ENCODE peak calls at places on chromosomes 6 and 20, in nine cellular contexts. I, Z, P, F, U, G, R, J and X are unnamed samples. For H3K9me3 and H3K27me3, the result is how much of the 10 kb centered on the place peaks cover.

GRCh38 chr20:4740774-4741431 is 19.2 kb downstream of the PRND start:
- DNase-seq in I (peak), Z (peak), P (peak), F (no peak), U (no peak), G (no peak), R (peak), J (peak), X (no peak)

GRCh38 chr6:47241742-47242482 is 67.8 kb downstream of the TNFRSF21 start:
- DNase-seq in I (no peak), Z (no peak), P (no peak), F (no peak), U (no peak), G (no peak), R (no peak), J (peak), X (no peak)

GRCh38 chr6:107154131-107154906 is 39.0 kb upstream of the BEND3 start:
- DNase-seq in I (peak), Z (no peak), P (no peak), F (no peak), U (no peak), G (no peak), R (peak), J (no peak), X (no peak)

GRCh38 chr6:142940487-142940886 is 4.5 kb downstream of the HIVEP2 start:
- DNase-seq in I (no peak), Z (no peak), P (no peak), F (no peak), U (no peak), G (no peak), R (no peak), J (peak), X (no peak)

GRCh38 chr6:135675862-135676261 is 175.6 kb upstream of the PDE7B start:
- DNase-seq in I (no peak), Z (no peak), P (peak), F (no peak), U (no peak), G (no peak), R (peak), J (peak), X (no peak)

GRCh38 chr6:109475625-109476024 is 7.4 kb downstream of the ZBTB24 start:
- DNase-seq in I (no peak), Z (no peak), P (no peak), F (no peak), U (no peak), G (no peak), R (no peak), J (no peak), X (no peak)

GRCh38 chr6:70520575-70520974 is 46.2 kb upstream of the SDHAF4 start:
- DNase-seq in I (no peak), Z (no peak), P (no peak), F (no peak), U (no peak), G (no peak), R (no peak), J (peak), X (no peak)

GRCh38 chr6:134491473-134491872 is 173.6 kb upstream of the SGK1 start:
- DNase-seq in I (no peak), Z (no peak), P (no peak), F (no peak), U (no peak), G (no peak), R (no peak), J (peak), X (no peak)

GRCh38 chr6:139253656-139254055 is 38.1 kb downstream of the TXLNB start:
- DNase-seq in I (no peak), Z (no peak), P (no peak), F (no peak), U (no peak), G (no peak), R (no peak), J (peak), X (no peak)

GRCh38 chr20:46640536-46641311 is 10.5 kb downstream of the SLC13A3 start:
- DNase-seq in I (no peak), Z (no peak), P (no peak), F (no peak), U (no peak), G (no peak), R (no peak), J (no peak), X (no peak)

GRCh38 chr6:14313220-14313619 is 195.6 kb downstream of the CD83 start:
- DNase-seq in I (no peak), Z (no peak), P (no peak), F (no peak), U (no peak), G (no peak), R (no peak), J (no peak), X (no peak)

GRCh38 chr6:150704447-150705192 is 104.9 kb downstream of the PLEKHG1 start:
- DNase-seq in I (no peak), Z (no peak), P (no peak), F (no peak), U (no peak), G (no peak), R (no peak), J (no peak), X (no peak)

GRCh38 chr20:47392015-47392720 is 35.7 kb upstream of the ZMYND8 start:
- DNase-seq in I (no peak), Z (no peak), P (peak), F (no peak), U (no peak), G (no peak), R (no peak), J (peak), X (peak)

GRCh38 chr20:53215166-53215565 is 243.0 kb downstream of the TSHZ2 start:
- DNase-seq in I (no peak), Z (no peak), P (no peak), F (no peak), U (no peak), G (no peak), R (no peak), J (no peak), X (no peak)

GRCh38 chr6:63340351-63340750 is 20.6 kb upstream of the LGSN start:
- DNase-seq in I (no peak), Z (no peak), P (no peak), F (no peak), U (no peak), G (no peak), R (no peak), J (no peak), X (no peak)

GRCh38 chr6:43060034-43060754 is 763 bp downstream of the KLC4 start:
- DNase-seq in I (peak), Z (no peak), P (no peak), F (no peak), U (no peak), G (no peak), R (no peak), J (peak), X (no peak)

GRCh38 chr20:57666106-57666833 is 43.5 kb downstream of the PMEPA1 start:
- DNase-seq in I (no peak), Z (peak), P (no peak), F (peak), U (peak), G (no peak), R (no peak), J (no peak), X (no peak)

GRCh38 chr20:13186043-13186774 is 34.9 kb upstream of the ISM1 start:
- DNase-seq in I (no peak), Z (no peak), P (no peak), F (no peak), U (no peak), G (no peak), R (no peak), J (no peak), X (no peak)

GRCh38 chr6:47852727-47853126 is 70.9 kb downstream of the OPN5 start:
- DNase-seq in I (no peak), Z (no peak), P (no peak), F (no peak), U (no peak), G (no peak), R (no peak), J (no peak), X (no peak)

GRCh38 chr20:4067600-4068261 is 52.4 kb upstream of the RNF24 start:
- DNase-seq in I (no peak), Z (no peak), P (no peak), F (no peak), U (no peak), G (no peak), R (peak), J (peak), X (no peak)

GRCh38 chr20:52103911-52104545 is 87.6 kb downstream of the ZFP64 start:
- DNase-seq in I (no peak), Z (peak), P (no peak), F (no peak), U (no peak), G (no peak), R (peak), J (peak), X (no peak)

GRCh38 chr20:52104546-52105044 is 87.0 kb downstream of the ZFP64 start:
- DNase-seq in I (no peak), Z (no peak), P (no peak), F (no peak), U (no peak), G (no peak), R (peak), J (peak), X (no peak)

GRCh38 chr20:52103469-52103910 is 88.1 kb downstream of the ZFP64 start:
- DNase-seq in I (no peak), Z (no peak), P (no peak), F (no peak), U (no peak), G (no peak), R (peak), J (peak), X (no peak)

GRCh38 chr20:52105573-52106422 is 85.8 kb downstream of the ZFP64 start:
- DNase-seq in I (no peak), Z (no peak), P (no peak), F (no peak), U (no peak), G (peak), R (peak), J (peak), X (no peak)

DNA sequence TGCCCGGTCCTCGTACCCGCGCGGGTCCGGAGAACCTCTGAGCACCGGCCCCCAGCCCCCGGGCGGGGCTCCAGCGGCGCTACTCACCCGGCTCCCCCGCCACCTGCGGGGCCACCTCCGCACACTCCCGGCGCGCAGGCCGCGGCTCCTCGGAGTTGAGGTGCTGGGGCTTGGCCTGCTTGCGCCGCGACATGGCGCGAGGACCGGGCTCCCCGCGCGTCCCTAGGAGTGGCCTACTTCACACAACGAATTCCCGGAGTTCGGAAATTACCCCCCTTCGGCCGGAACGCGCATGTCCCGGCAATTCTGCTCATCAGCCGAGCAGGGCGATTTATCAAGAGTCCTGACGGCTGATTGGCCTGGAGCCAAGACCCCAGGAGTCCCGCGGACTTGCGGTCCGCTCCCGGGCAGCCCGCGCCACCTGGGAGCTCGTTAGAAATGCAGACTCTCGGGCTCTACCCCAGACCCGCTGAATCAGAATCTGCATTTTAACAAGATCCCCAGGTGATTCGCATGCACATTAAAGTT is 86.5 kb downstream of the ZFP64 start:
- DNase-seq in I (peak), Z (no peak), P (no peak), F (no peak), U (no peak), G (no peak), R (peak), J (peak), X (no peak)
- H3K4me3 ChIP-seq in I (no peak), Z (peak), P (no peak), F (peak), U (peak), G (peak), R (peak), J (peak), X (peak)

DNA sequence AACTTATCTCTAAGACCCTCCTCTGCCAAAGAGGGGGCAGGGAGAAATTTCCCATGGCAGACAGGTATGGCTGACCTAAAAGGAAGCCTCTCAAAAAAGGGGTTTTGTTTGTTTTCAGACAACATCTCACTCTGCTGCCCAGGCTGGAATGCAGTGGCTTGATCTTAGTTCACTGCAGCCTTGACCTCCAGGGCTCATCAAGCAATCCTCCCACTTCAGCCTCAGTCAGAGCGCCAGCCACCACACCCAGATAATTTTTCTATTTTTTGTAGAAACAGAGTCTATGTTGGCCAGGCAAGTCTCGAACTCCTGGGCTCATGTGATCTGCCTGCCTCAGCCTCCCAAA is 3.8 kb downstream of the EZR start:
- DNase-seq in I (no peak), Z (no peak), P (no peak), F (no peak), U (no peak), G (no peak), R (peak), J (no peak), X (no peak)
- H3K9me3 ChIP-seq in I (under half), Z (under half), P (under half), F (under half), U (under half), G (under half), R (under half), J (under half), X (under half)

GRCh38 chr6:30463242-30463641 is 26.1 kb upstream of the HLA-E start:
- DNase-seq in I (no peak), Z (no peak), P (no peak), F (no peak), U (no peak), G (no peak), R (no peak), J (no peak), X (no peak)

GRCh38 chr6:30461055-30461454 is 28.3 kb upstream of the HLA-E start:
- DNase-seq in I (no peak), Z (no peak), P (no peak), F (no peak), U (no peak), G (no peak), R (no peak), J (no peak), X (no peak)

GRCh38 chr6:30462482-30462881 is 26.8 kb upstream of the HLA-E start:
- DNase-seq in I (no peak), Z (no peak), P (no peak), F (no peak), U (no peak), G (no peak), R (no peak), J (no peak), X (no peak)

GRCh38 chr6:30465582-30466306 is 23.6 kb upstream of the HLA-E start:
- DNase-seq in I (no peak), Z (no peak), P (no peak), F (no peak), U (no peak), G (no peak), R (no peak), J (no peak), X (no peak)

GRCh38 chr6:30463651-30464618 is 25.4 kb upstream of the HLA-E start:
- DNase-seq in I (no peak), Z (peak), P (no peak), F (peak), U (peak), G (no peak), R (no peak), J (peak), X (no peak)
- H3K27me3 ChIP-seq in I (under half), Z (half or more), P (under half), F (half or more), U (under half), G (under half), R (half or more), J (half or more), X (half or more)

GRCh38 chr20:60117040-60117439 is 158.8 kb downstream of the CDH26 start:
- DNase-seq in I (no peak), Z (no peak), P (no peak), F (no peak), U (no peak), G (no peak), R (no peak), J (no peak), X (no peak)
- H3K4me3 ChIP-seq in I (no peak), Z (no peak), P (no peak), F (no peak), U (no peak), G (no peak), R (no peak), J (no peak), X (no peak)

GRCh38 chr6:161215876-161216615 is 57.8 kb downstream of the AGPAT4 start:
- DNase-seq in I (no peak), Z (no peak), P (no peak), F (no peak), U (no peak), G (no peak), R (no peak), J (no peak), X (peak)

GRCh38 chr6:161212902-161213301 is 61.0 kb downstream of the AGPAT4 start:
- DNase-seq in I (no peak), Z (no peak), P (no peak), F (no peak), U (no peak), G (no peak), R (no peak), J (no peak), X (no peak)

GRCh38 chr6:161216616-161217205 is 57.1 kb downstream of the AGPAT4 start:
- DNase-seq in I (no peak), Z (no peak), P (no peak), F (no peak), U (no peak), G (no peak), R (no peak), J (no peak), X (no peak)

GRCh38 chr6:161215193-161215592 is 58.7 kb downstream of the AGPAT4 start:
- DNase-seq in I (no peak), Z (no peak), P (no peak), F (no peak), U (no peak), G (no peak), R (no peak), J (peak), X (peak)

GRCh38 chr6:161214722-161215121 is 59.1 kb downstream of the AGPAT4 start:
- DNase-seq in I (no peak), Z (no peak), P (no peak), F (no peak), U (no peak), G (no peak), R (no peak), J (no peak), X (no peak)
- H3K9me3 ChIP-seq in I (under half), Z (under half), P (under half), F (under half), U (under half), G (under half), R (half or more), J (under half), X (under half)